ENCODE peak calls at places on chromosomes 11 and 22, in eight cellular contexts. G, V, H, W, D, U, P and E are unnamed samples.

GRCh38 chr11:85918910-85919794 is 64.0 kb downstream of the CCDC83 start:
- DNase-seq in H (no peak), G (no peak), W (no peak), U (no peak), D (no peak), V (no peak), P (no peak), E (no peak)

GRCh38 chr22:46914916-46915894 is 152.8 kb downstream of the TBC1D22A start:
- DNase-seq in P (no peak), G (peak), V (no peak), U (no peak), H (no peak), W (no peak), D (no peak), E (no peak)

GRCh38 chr22:43922123-43922522 is 1.5 kb upstream of the PNPLA3 start:
- DNase-seq in P (no peak), U (no peak), G (no peak), W (no peak), D (no peak), V (no peak), H (no peak), E (no peak)

GRCh38 chr11:100546714-100547113 is 140.4 kb upstream of the ARHGAP42 start:
- DNase-seq in G (peak), W (no peak), H (peak), V (no peak), P (no peak), U (peak), D (no peak), E (no peak)

GRCh38 chr11:96229354-96229973 is 113.5 kb downstream of the MAML2 start:
- DNase-seq in D (no peak), V (no peak), H (no peak), G (no peak), U (peak), P (no peak), W (peak), E (no peak)

GRCh38 chr11:17397311-17398002 is 9.0 kb upstream of the KCNJ11 start:
- DNase-seq in D (no peak), P (no peak), G (no peak), U (no peak), H (no peak), W (no peak), V (no peak), E (no peak)

GRCh38 chr11:103798456-103798855 is 238.0 kb upstream of the DDI1 start:
- DNase-seq in D (no peak), V (no peak), G (no peak), H (no peak), W (no peak), U (no peak), P (no peak), E (no peak)

GRCh38 chr22:47591709-47592108 is 829.3 kb downstream of the TBC1D22A start:
- DNase-seq in U (no peak), P (no peak), G (no peak), W (no peak), D (no peak), V (no peak), H (no peak), E (no peak)

GRCh38 chr22:30996462-30996861 is 27.4 kb downstream of the TUG1 start:
- DNase-seq in V (no peak), G (no peak), D (no peak), H (no peak), W (peak), U (no peak), P (no peak), E (no peak)

GRCh38 chr11:10268746-10269487 is 25.1 kb downstream of the SBF2 start:
- DNase-seq in D (no peak), V (no peak), W (no peak), U (no peak), G (no peak), P (no peak), H (no peak), E (no peak)

GRCh38 chr22:45805413-45805812 is 133.8 kb downstream of the ATXN10 start:
- DNase-seq in U (peak), D (no peak), H (no peak), W (no peak), V (no peak), G (no peak), P (no peak), E (no peak)

GRCh38 chr11:31397239-31397834 is 27.7 kb downstream of the DNAJC24 start:
- DNase-seq in W (peak), U (peak), H (no peak), V (no peak), P (peak), D (no peak), G (peak), E (no peak)

GRCh38 chr22:31346733-31347250 is 646 bp upstream of the PATZ1 start:
- DNase-seq in W (peak), P (peak), U (peak), V (peak), D (peak), G (peak), H (no peak), E (no peak)